ENCODE peak calls at places on chromosomes 6 and 20, in ten cellular contexts. B is mammary epithelial cell, C is HFFc6, A is G401, Q is T-helper 17 cell, G is omental fat pad, D is NCI-H1105 treated with DMSO at 0.1 percent for 48 hours, I is psoas muscle, L is heart left ventricle, Z is iris pigment epithelial cell. E is an unnamed sample.

GRCh38 chr6:328924-329323 is 36.6 kb downstream of the DUSP22 start:
- DNase-seq in B (no peak), C (no peak), A (no peak), Q (no peak), G (no peak), D (no peak), I (no peak), L (no peak), Z (no peak), E (no peak)

GRCh38 chr6:163529605-163530004 is 115.1 kb downstream of the QKI start:
- DNase-seq in B (peak), C (peak), A (no peak), Q (no peak), G (no peak), D (no peak), I (no peak), L (no peak), Z (peak), E (peak)

GRCh38 chr6:108870357-108870756 is 22.1 kb downstream of the ARMC2 start:
- DNase-seq in B (no peak), C (no peak), A (no peak), Q (no peak), G (no peak), D (no peak), I (no peak), L (no peak), Z (no peak), E (no peak)

GRCh38 chr20:14951105-14951504 is 613.7 kb upstream of the FLRT3 start:
- DNase-seq in B (peak), C (no peak), A (no peak), Q (no peak), G (no peak), D (no peak), I (no peak), L (no peak), Z (no peak), E (no peak)

GRCh38 chr6:111013144-111013905 is 31.5 kb downstream of the RPF2 start:
- DNase-seq in B (no peak), C (no peak), A (peak), Q (no peak), G (no peak), D (peak), I (no peak), L (no peak), Z (peak), E (no peak)

GRCh38 chr20:61874421-61875068 is 191.1 kb downstream of the TAF4 start:
- DNase-seq in B (peak), C (no peak), A (no peak), Q (no peak), G (no peak), D (peak), I (no peak), L (no peak), Z (peak), E (peak)

GRCh38 chr6:29631209-29631810 is 1.7 kb downstream of the GABBR1 start:
- DNase-seq in B (no peak), C (no peak), A (peak), Q (no peak), G (no peak), D (no peak), I (no peak), L (peak), Z (peak), E (no peak)

GRCh38 chr20:19024296-19025035 is 188.0 kb upstream of the SLC24A3 start:
- DNase-seq in B (no peak), C (no peak), A (no peak), Q (no peak), G (no peak), D (no peak), I (no peak), L (no peak), Z (no peak), E (no peak)

GRCh38 chr6:74657033-74657432 is 548.8 kb downstream of the COL12A1 start:
- DNase-seq in B (peak), C (peak), A (no peak), Q (no peak), G (no peak), D (no peak), I (no peak), L (no peak), Z (no peak), E (peak)

GRCh38 chr20:22611636-22612035 is 27.3 kb upstream of the FOXA2 start:
- DNase-seq in B (no peak), C (no peak), A (no peak), Q (no peak), G (no peak), D (no peak), I (no peak), L (no peak), Z (no peak), E (no peak)

GRCh38 chr6:1200706-1201105 is 111.2 kb upstream of the FOXQ1 start:
- DNase-seq in B (no peak), C (peak), A (no peak), Q (no peak), G (no peak), D (no peak), I (no peak), L (no peak), Z (peak), E (peak)

GRCh38 chr20:63475209-63475608 is 2.8 kb upstream of the KCNQ2 start:
- DNase-seq in B (peak), C (peak), A (no peak), Q (no peak), G (no peak), D (no peak), I (no peak), L (no peak), Z (peak), E (peak)

GRCh38 chr6:18491303-18492090 is 104.3 kb downstream of the RNF144B start:
- DNase-seq in B (peak), C (no peak), A (no peak), Q (no peak), G (no peak), D (no peak), I (no peak), L (no peak), Z (peak), E (peak)

GRCh38 chr6:139240161-139241010 is 51.4 kb downstream of the TXLNB start:
- DNase-seq in B (no peak), C (peak), A (peak), Q (no peak), G (no peak), D (peak), I (no peak), L (no peak), Z (peak), E (peak)

GRCh38 chr20:9689041-9689440 is 149.8 kb downstream of the PAK5 start:
- DNase-seq in B (no peak), C (no peak), A (peak), Q (no peak), G (no peak), D (no peak), I (no peak), L (no peak), Z (no peak), E (no peak)

GRCh38 chr20:62133864-62134263 is 9.3 kb downstream of the PSMA7 start:
- DNase-seq in B (no peak), C (no peak), A (no peak), Q (no peak), G (no peak), D (no peak), I (no peak), L (no peak), Z (no peak), E (no peak)

GRCh38 chr20:44295995-44296394 is 15.0 kb downstream of the FITM2 start:
- DNase-seq in B (no peak), C (no peak), A (peak), Q (no peak), G (no peak), D (peak), I (no peak), L (no peak), Z (no peak), E (no peak)

GRCh38 chr6:73631849-73632248 is 21.9 kb downstream of the SLC17A5 start:
- DNase-seq in B (no peak), C (peak), A (no peak), Q (no peak), G (no peak), D (no peak), I (no peak), L (no peak), Z (peak), E (no peak)

GRCh38 chr20:5156670-5157448 is 30.1 kb downstream of the CDS2 start:
- DNase-seq in B (no peak), C (peak), A (no peak), Q (no peak), G (no peak), D (no peak), I (no peak), L (no peak), Z (peak), E (peak)

GRCh38 chr6:70592391-70593117 is 25.8 kb downstream of the SDHAF4 start:
- DNase-seq in B (no peak), C (no peak), A (no peak), Q (no peak), G (no peak), D (no peak), I (no peak), L (no peak), Z (no peak), E (peak)

GRCh38 chr6:37371158-37372083 is 17.6 kb downstream of the RNF8 start:
- DNase-seq in B (no peak), C (no peak), A (peak), Q (no peak), G (no peak), D (no peak), I (no peak), L (no peak), Z (no peak), E (peak)

GRCh38 chr20:9769954-9770353 is 68.9 kb downstream of the PAK5 start:
- DNase-seq in B (no peak), C (no peak), A (no peak), Q (no peak), G (no peak), D (no peak), I (no peak), L (no peak), Z (no peak), E (no peak)

E was measured in astrocyte of the hippocampus.